ENCODE peak calls at places on chromosome 13, in five cellular contexts. F, O, X, W and E are unnamed samples.

GRCh38 chr13:41823486-41823885 is 137.4 kb downstream of the VWA8 start:
- DNase-seq in F (no peak), O (no peak), X (no peak), W (no peak), E (no peak)

GRCh38 chr13:52353116-52353718 is 52.8 kb downstream of the THSD1 start:
- DNase-seq in F (peak), O (no peak), X (peak), W (peak), E (no peak)

GRCh38 chr13:100473087-100473486 is 115.5 kb downstream of the GGACT start:
- DNase-seq in F (no peak), O (no peak), X (no peak), W (no peak), E (no peak)

GRCh38 chr13:43985437-43986051 is 105.8 kb downstream of the LACC1 start:
- DNase-seq in F (no peak), O (no peak), X (no peak), W (no peak), E (no peak)

GRCh38 chr13:44904982-44905381 is 84.3 kb downstream of the NUFIP1 start:
- DNase-seq in F (peak), O (no peak), X (peak), W (peak), E (no peak)

GRCh38 chr13:112684444-112684843 is 5.4 kb upstream of the ATP11A start:
- DNase-seq in F (no peak), O (no peak), X (no peak), W (no peak), E (no peak)

GRCh38 chr13:113635709-113636108 is 22.3 kb downstream of the ATP4B start:
- DNase-seq in F (no peak), O (no peak), X (no peak), W (no peak), E (no peak)

GRCh38 chr13:102310691-102311432 is 91.0 kb downstream of the FGF14 start:
- DNase-seq in F (no peak), O (no peak), X (no peak), W (no peak), E (no peak)

GRCh38 chr13:50170447-50171037 is 155.3 kb downstream of the KCNRG start:
- DNase-seq in F (peak), O (no peak), X (peak), W (peak), E (no peak)

GRCh38 chr13:47869780-47870179 is 131.3 kb downstream of the SUCLA2 start:
- DNase-seq in F (no peak), O (no peak), X (no peak), W (no peak), E (no peak)

GRCh38 chr13:27425151-27425917 is 915 bp downstream of the GTF3A start:
- DNase-seq in F (no peak), O (no peak), X (no peak), W (peak), E (no peak)

GRCh38 chr13:43804461-43805070 is 17.8 kb upstream of the ENOX1 start:
- DNase-seq in F (peak), O (peak), X (peak), W (peak), E (no peak)

GRCh38 chr13:31105020-31105800 is 56.5 kb downstream of the HSPH1 start:
- DNase-seq in F (no peak), O (no peak), X (no peak), W (peak), E (no peak)